ENCODE peak calls at places on chromosomes 3 and 15, in seven cellular contexts. I is choroid plexus epithelial cell, D is A673, U is left lung, E is endothelial cell, N is foreskin fibroblast, X is tibial artery. Q is an unnamed sample.

GRCh38 chr3:55165704-55166103 is 237.8 kb upstream of the LRTM1 start:
- DNase-seq in I (no peak), U (no peak), N (no peak), X (no peak), E (no peak), D (no peak), Q (no peak)

GRCh38 chr15:49145651-49146609 is 9.5 kb downstream of the COPS2 start:
- DNase-seq in D (peak), U (no peak), E (peak), X (no peak), I (peak), N (peak), Q (no peak)

GRCh38 chr15:66094331-66094730 is 159.2 kb downstream of the MEGF11 start:
- DNase-seq in I (no peak), X (no peak), N (no peak), U (peak), D (no peak), E (no peak), Q (no peak)

GRCh38 chr3:46542344-46542743 is 23.8 kb downstream of the LRRC2 start:
- DNase-seq in I (no peak), N (peak), E (no peak), X (no peak), U (no peak), D (no peak), Q (no peak)

GRCh38 chr15:22808761-22809280 is 22.4 kb downstream of the NIPA1 start:
- DNase-seq in U (no peak), N (no peak), I (no peak), X (no peak), E (no peak), D (no peak), Q (no peak)

GRCh38 chr3:32340039-32340438 is 51.6 kb upstream of the CMTM7 start:
- DNase-seq in I (peak), X (no peak), D (peak), N (peak), U (no peak), E (peak), Q (no peak)

GRCh38 chr3:18098960-18099587 is 326.1 kb downstream of the SATB1 start:
- DNase-seq in X (no peak), U (no peak), N (peak), E (no peak), I (no peak), D (peak), Q (no peak)

GRCh38 chr15:64610257-64610919 is 150.0 kb downstream of the ZNF609 start:
- DNase-seq in U (no peak), X (no peak), I (no peak), D (no peak), N (no peak), E (no peak), Q (no peak)

GRCh38 chr3:164468055-164468454 is 610.2 kb downstream of the SI start:
- DNase-seq in D (no peak), X (no peak), N (no peak), U (no peak), E (no peak), I (no peak), Q (no peak)

GRCh38 chr3:182182531-182182968 is 470.8 kb downstream of the SOX2 start:
- DNase-seq in X (no peak), I (no peak), E (no peak), U (no peak), D (peak), N (no peak), Q (no peak)

DNA sequence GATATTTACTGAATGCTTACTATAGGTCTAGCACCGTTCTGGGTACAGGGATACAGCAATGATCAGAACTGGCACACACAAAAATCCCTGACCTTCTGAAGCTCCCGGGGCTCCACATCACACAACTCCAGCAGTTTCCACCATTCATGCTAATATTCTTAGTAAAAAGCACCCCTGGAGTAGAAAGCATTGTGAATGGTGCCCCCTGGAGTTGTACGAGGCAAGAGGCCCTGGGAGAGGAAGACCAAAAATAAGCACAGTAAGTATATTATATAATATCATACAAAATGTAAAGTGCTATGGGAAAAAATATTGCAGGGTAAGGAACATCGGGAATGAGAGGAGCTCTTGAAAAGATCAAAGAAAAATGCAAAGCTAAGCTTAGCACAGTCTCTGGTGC is 790 bp upstream of the SRGAP3 start:
- DNase-seq in U (no peak), E (no peak), N (no peak), D (no peak), X (no peak), I (no peak), Q (no peak)
- TF ChIP-seq CTCF in U (no peak), E (no peak), N (no peak), D (peak), X (no peak), I (no peak), Q (peak)

GRCh38 chr3:13234155-13234505 is 160.9 kb upstream of the IQSEC1 start:
- DNase-seq in X (no peak), I (no peak), E (no peak), N (no peak), D (no peak), U (no peak), Q (no peak)
- TF ChIP-seq CTCF in X (no peak), I (no peak), E (no peak), N (no peak), D (no peak), U (no peak), Q (no peak)

GRCh38 chr3:13865581-13866405 is 14.1 kb downstream of the WNT7A start:
- DNase-seq in X (no peak), I (no peak), D (no peak), N (no peak), E (no peak), U (no peak), Q (no peak)
- TF ChIP-seq CTCF in X (no peak), I (no peak), D (no peak), N (no peak), E (no peak), U (no peak), Q (no peak)

GRCh38 chr15:27254801-27255200 is 283.8 kb downstream of the GABRG3 start:
- DNase-seq in E (no peak), U (no peak), D (no peak), X (no peak), I (no peak), N (no peak), Q (no peak)
- TF ChIP-seq CTCF in E (no peak), U (no peak), D (no peak), X (no peak), I (no peak), N (no peak), Q (no peak)

DNA sequence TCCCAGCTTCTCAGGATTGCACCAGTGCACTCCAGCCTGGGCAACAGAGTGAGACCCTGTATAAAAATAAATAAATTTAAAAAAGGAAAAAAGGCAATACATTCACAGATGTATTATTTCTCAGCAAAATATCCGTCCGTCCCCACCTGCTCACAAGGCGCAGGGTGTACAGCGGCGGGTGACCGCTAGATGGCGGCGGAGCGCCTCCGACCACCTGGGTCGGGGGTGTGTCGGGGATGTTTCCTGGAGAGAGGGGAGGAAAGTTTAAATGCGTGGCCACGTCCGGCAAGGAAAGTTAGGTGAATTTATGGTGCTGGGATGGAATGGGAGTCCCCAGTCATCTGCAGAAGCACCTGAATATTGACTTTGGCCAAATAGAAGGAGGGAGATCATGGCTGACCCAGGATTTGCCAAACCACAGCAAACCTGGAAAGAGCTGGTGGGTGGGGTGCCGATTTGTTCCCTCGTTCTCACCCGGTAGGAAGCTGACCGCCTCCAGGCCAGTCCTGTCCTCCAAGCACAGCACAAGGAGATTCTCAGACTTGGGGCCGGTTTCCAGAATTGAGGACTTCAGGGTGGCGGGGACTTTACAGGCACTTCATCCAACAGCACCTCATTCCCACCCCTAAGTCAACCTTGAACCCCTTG is 88.2 kb downstream of the TMEM266 start:
- DNase-seq in I (peak), N (peak), D (peak), U (no peak), X (no peak), E (peak), Q (peak)
- TF ChIP-seq CTCF in I (peak), N (peak), D (peak), U (peak), X (peak), E (peak), Q (peak)

GRCh38 chr3:43559961-43560360 is 61.9 kb downstream of the ANO10 start:
- DNase-seq in U (no peak), I (no peak), E (no peak), D (no peak), X (no peak), N (peak), Q (no peak)
- TF ChIP-seq CTCF in U (no peak), I (peak), E (no peak), D (no peak), X (no peak), N (no peak), Q (no peak)

GRCh38 chr3:43286115-43286885 is at the start of gene SNRK:
- DNase-seq in D (peak), X (peak), I (peak), U (peak), E (peak), N (peak), Q (peak)
- TF ChIP-seq CTCF in D (peak), X (no peak), I (peak), U (peak), E (no peak), N (peak), Q (peak)

GRCh38 chr3:43215684-43216336 is 70.5 kb upstream of the SNRK start:
- DNase-seq in U (no peak), I (no peak), E (no peak), D (no peak), X (no peak), N (no peak), Q (no peak)
- TF ChIP-seq CTCF in U (no peak), I (peak), E (peak), D (peak), X (no peak), N (no peak), Q (no peak)

GRCh38 chr3:126538316-126538715 is 14.4 kb downstream of the CHST13 start:
- DNase-seq in N (no peak), U (peak), E (no peak), I (no peak), X (peak), D (no peak), Q (no peak)
- TF ChIP-seq CTCF in N (no peak), U (no peak), E (no peak), I (no peak), X (no peak), D (no peak), Q (no peak)

DNA sequence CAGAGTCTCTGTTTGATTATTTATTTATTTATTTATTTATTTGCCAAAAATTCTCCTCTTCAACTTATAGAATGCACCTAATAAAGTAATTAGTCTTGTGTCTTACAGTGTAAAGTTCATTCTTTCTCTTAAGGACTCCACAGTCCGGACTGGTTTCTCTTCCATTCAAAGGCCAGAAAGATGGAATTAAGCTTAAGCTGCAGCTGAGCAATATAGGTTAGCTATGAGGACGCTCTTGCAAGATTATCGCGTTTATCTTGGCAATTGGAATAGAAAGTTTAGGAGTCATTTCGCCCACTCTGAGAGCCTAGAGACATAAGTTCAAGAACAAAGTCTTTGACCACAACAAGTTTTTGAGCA is 15.0 kb downstream of the TAGLN3 start:
- DNase-seq in D (no peak), E (no peak), U (no peak), I (no peak), N (no peak), X (no peak), Q (no peak)
- TF ChIP-seq CTCF in D (peak), E (no peak), U (no peak), I (no peak), N (no peak), X (no peak), Q (no peak)

Q was measured in progenitor cell of endocrine pancreas.